ENCODE peak calls at places on chromosomes 6 and 20, in six cellular contexts. F, A, D, P, Q and I are unnamed samples.
A peak's percentile ranks its signal among the peaks of the same experiment; 100 is the strongest.

GRCh38 chr6:7073810-7074525 is 33.8 kb upstream of the RREB1 start:
- DNase-seq in F (no peak), P (no peak), D (no peak), A (no peak), Q (peak; percentile 19), I (no peak)

GRCh38 chr6:75282706-75283105 is 1.9 kb downstream of the TMEM30A start:
- DNase-seq in D (no peak), A (no peak), P (no peak), Q (peak; percentile 32), F (no peak), I (no peak)

GRCh38 chr6:167722634-167723309 is 103.9 kb upstream of the AFDN start:
- DNase-seq in Q (no peak), P (peak; percentile 30), A (no peak), D (no peak), F (no peak), I (no peak)

GRCh38 chr20:54190200-54190599 is 16.4 kb upstream of the CYP24A1 start:
- DNase-seq in P (no peak), F (no peak), A (no peak), D (no peak), Q (no peak), I (no peak)

GRCh38 chr20:1299522-1299921 is 29.4 kb downstream of the SDCBP2 start:
- DNase-seq in P (peak; percentile 66), Q (no peak), D (no peak), A (no peak), F (no peak), I (no peak)

GRCh38 chr20:62533591-62534495 is 58.0 kb upstream of the GATA5 start:
- DNase-seq in F (no peak), D (no peak), Q (no peak), P (no peak), A (no peak), I (no peak)

GRCh38 chr6:125872259-125872921 is 81.6 kb downstream of the NCOA7 start:
- DNase-seq in A (no peak), D (no peak), P (no peak), Q (peak; percentile 91), F (no peak), I (peak; percentile 25)

GRCh38 chr6:40845588-40845987 is 193.4 kb downstream of the UNC5CL start:
- DNase-seq in Q (peak; percentile 64), D (peak; percentile 59), F (peak; percentile 50), A (peak; percentile 25), P (peak; percentile 76), I (peak; percentile 37)

GRCh38 chr6:21500314-21500713 is 93.2 kb upstream of the SOX4 start:
- DNase-seq in A (no peak), Q (no peak), D (peak; percentile 28), P (no peak), F (no peak), I (no peak)

GRCh38 chr20:31870703-31871601 is 518 bp downstream of the TTLL9 start:
- DNase-seq in Q (no peak), P (no peak), A (no peak), F (no peak), D (no peak), I (no peak)

GRCh38 chr6:70474751-70475150 is 61.4 kb downstream of the FAM135A start:
- DNase-seq in F (peak; percentile 83), D (peak; percentile 40), P (peak; percentile 42), A (peak; percentile 15), Q (no peak), I (peak; percentile 62)

GRCh38 chr6:151022492-151022891 is 157.0 kb downstream of the MTHFD1L start:
- DNase-seq in A (no peak), P (no peak), Q (no peak), F (no peak), D (peak; percentile 50), I (no peak)

GRCh38 chr20:19492116-19492515 is 265.9 kb upstream of the RIN2 start:
- DNase-seq in P (no peak), D (no peak), A (no peak), F (no peak), Q (peak; percentile 73), I (no peak)

GRCh38 chr20:50625986-50626677 is 65.2 kb downstream of the RIPOR3 start:
- DNase-seq in Q (peak; percentile 64), F (no peak), D (peak; percentile 54), P (peak; percentile 93), A (no peak), I (peak; percentile 39)

GRCh38 chr20:53570446-53571276 is 23.0 kb downstream of the ZNF217 start:
- DNase-seq in D (no peak), F (no peak), Q (no peak), P (no peak), A (no peak), I (no peak)

GRCh38 chr6:20483902-20484497 is 50.3 kb upstream of the CDKAL1 start:
- DNase-seq in F (peak; percentile 18), D (no peak), Q (no peak), A (no peak), P (no peak), I (no peak)

GRCh38 chr6:39870950-39871349 is 63.3 kb downstream of the MOCS1 start:
- DNase-seq in Q (no peak), P (no peak), A (no peak), D (no peak), F (no peak), I (no peak)

GRCh38 chr6:104940881-104941693 is 15.8 kb upstream of the LIN28B start:
- DNase-seq in P (peak; percentile 82), F (peak; percentile 77), Q (peak; percentile 80), D (peak; percentile 79), A (no peak), I (peak; percentile 30)

GRCh38 chr6:55955684-55956083 is 80.3 kb upstream of the BMP5 start:
- DNase-seq in D (peak; percentile 10), F (no peak), P (no peak), A (no peak), Q (no peak), I (no peak)
- H4K91ac ChIP-seq in D (peak overlapping the region; percentile 39), F (no peak overlapping the region), P (no peak overlapping the region), A (no peak overlapping the region), Q (no peak overlapping the region), I (no peak overlapping the region)

GRCh38 chr20:57473246-57474042 is 51.5 kb downstream of the CTCFL start:
- DNase-seq in D (no peak), P (no peak), Q (peak; percentile 1), F (no peak), A (no peak), I (no peak)
- H3K4me1 ChIP-seq in D (peaks cover 40% of the 10 kb centered on the region), P (peaks cover 4% of the 10 kb centered on the region), Q (peaks cover 32% of the 10 kb centered on the region), F (peaks cover 24% of the 10 kb centered on the region), A (peaks cover 13% of the 10 kb centered on the region), I (no peaks in the 10 kb centered on the region)

GRCh38 chr6:113802779-113803178 is 54.4 kb upstream of the MARCKS start:
- DNase-seq in Q (no peak), P (no peak), F (no peak), A (no peak), D (no peak), I (no peak)
- H4K91ac ChIP-seq in Q (no peak overlapping the region), P (no peak overlapping the region), F (no peak overlapping the region), A (no peak overlapping the region), D (no peak overlapping the region), I (no peak overlapping the region)

GRCh38 chr20:63552481-63553249 is 1.3 kb upstream of the FNDC11 start:
- DNase-seq in Q (no peak), A (peak; percentile 29), D (no peak), F (no peak), P (peak; percentile 59), I (no peak)

GRCh38 chr20:63553933-63554290 is at the start of gene FNDC11:
- DNase-seq in F (peak; percentile 75), P (peak; percentile 69), D (peak; percentile 73), Q (no peak), A (no peak), I (no peak)

GRCh38 chr20:63555661-63556381 is 1.9 kb downstream of the FNDC11 start:
- DNase-seq in Q (peak; percentile 69), F (no peak), A (no peak), P (no peak), D (no peak), I (no peak)

GRCh38 chr20:63553251-63553932 is 567 bp upstream of the FNDC11 start:
- DNase-seq in A (peak; percentile 92), Q (peak; percentile 46), P (peak; percentile 95), F (peak; percentile 92), D (peak; percentile 89), I (peak; percentile 83)

DNA sequence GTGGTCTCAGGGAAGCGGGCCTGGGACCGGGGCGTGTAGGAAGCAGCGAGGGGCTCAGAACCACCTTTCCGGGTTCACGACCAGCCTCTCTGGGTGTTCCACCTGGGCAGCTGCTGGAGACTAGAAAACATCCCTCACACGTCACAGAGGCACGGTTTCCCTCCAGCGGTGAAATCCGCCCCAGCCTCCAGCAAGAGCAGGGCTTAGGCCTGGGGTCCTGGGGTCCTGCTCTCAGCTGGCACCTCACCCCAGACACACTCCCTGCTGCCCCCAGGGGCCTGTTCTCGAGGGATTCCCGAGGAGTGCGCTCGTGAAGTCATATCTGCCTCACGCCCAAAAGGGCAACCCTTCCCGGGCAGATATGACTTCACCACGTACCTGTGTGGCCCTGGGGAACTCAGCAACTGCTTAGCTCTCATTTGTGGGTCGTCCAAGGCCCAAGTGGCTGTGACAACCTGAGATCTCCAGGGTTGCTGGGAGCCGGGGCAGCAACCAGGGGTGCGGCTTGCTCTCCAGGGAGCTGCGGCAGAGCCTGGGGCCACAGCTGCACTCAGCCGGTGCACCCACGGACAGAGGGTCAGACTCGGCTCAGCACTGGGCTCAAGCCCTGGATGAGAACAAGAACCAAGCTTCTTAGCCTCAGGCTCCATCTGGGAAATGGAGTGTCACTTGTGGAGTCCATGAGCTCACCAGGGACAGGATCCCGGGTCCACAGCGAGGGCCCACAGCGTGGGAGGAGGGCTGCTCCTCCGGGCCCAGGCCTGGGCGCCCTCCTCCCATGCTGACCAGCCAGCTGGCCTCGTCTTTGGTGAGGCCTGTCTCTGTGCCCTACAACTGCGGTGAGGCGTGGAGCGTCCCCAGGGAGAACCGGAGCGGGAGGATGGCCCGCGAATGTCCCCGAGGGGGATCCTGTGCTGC is 661 bp downstream of the FNDC11 start:
- DNase-seq in Q (peak; percentile 25), F (no peak), P (no peak), D (no peak), A (no peak), I (no peak)
- H3K4me1 ChIP-seq in Q (peaks cover 7% of the 10 kb centered on the region), F (peaks cover 18% of the 10 kb centered on the region), P (peaks cover 2% of the 10 kb centered on the region), D (peaks cover 24% of the 10 kb centered on the region), A (peaks cover 9% of the 10 kb centered on the region), I (peaks cover 5% of the 10 kb centered on the region)